ENCODE peak calls at places on chromosomes 2 and 18, in six cellular contexts. O is AG10803, F is H1, Z is cardiac fibroblast, M is lower leg skin, P is choroid plexus epithelial cell. N is an unnamed sample.

GRCh38 chr2:71156531-71156930 is 26.1 kb downstream of the MPHOSPH10 start:
- DNase-seq in O (peak), F (no peak), Z (peak), M (no peak), P (peak), N (no peak)

GRCh38 chr2:52428224-52428623 is 1339.4 kb upstream of the CHAC2 start:
- DNase-seq in O (no peak), F (no peak), Z (no peak), M (no peak), P (no peak), N (no peak)

GRCh38 chr18:34280653-34281052 is 55.9 kb upstream of the NOL4 start:
- DNase-seq in O (no peak), F (no peak), Z (no peak), M (no peak), P (no peak), N (no peak)

GRCh38 chr2:30803281-30803680 is 4.0 kb downstream of the CAPN13 start:
- DNase-seq in O (no peak), F (no peak), Z (no peak), M (no peak), P (no peak), N (no peak)

GRCh38 chr2:238856713-238857567 is 9.1 kb downstream of the TWIST2 start:
- DNase-seq in O (peak), F (no peak), Z (no peak), M (peak), P (no peak), N (no peak)

GRCh38 chr18:39594206-39594605 is 2028.6 kb upstream of the CELF4 start:
- DNase-seq in O (no peak), F (no peak), Z (no peak), M (no peak), P (no peak), N (no peak)

GRCh38 chr2:218984239-218985020 is 554 bp downstream of the FEV start:
- DNase-seq in O (no peak), F (no peak), Z (peak), M (no peak), P (no peak), N (no peak)

GRCh38 chr2:203682688-203683130 is 23.7 kb upstream of the CD28 start:
- DNase-seq in O (peak), F (no peak), Z (peak), M (no peak), P (peak), N (no peak)

GRCh38 chr2:142877265-142877756 is at the start of gene KYNU:
- DNase-seq in O (no peak), F (no peak), Z (peak), M (no peak), P (peak), N (no peak)
- TF ChIP-seq CTCF in O (no peak), F (no peak), Z (no peak), M (no peak), P (peak), N (peak)

GRCh38 chr2:24351981-24352380 is 8.4 kb downstream of the ITSN2 start:
- DNase-seq in O (no peak), F (no peak), Z (no peak), M (no peak), P (no peak), N (no peak)

GRCh38 chr2:24352664-24353063 is 7.7 kb downstream of the ITSN2 start:
- DNase-seq in O (no peak), F (no peak), Z (peak), M (no peak), P (no peak), N (no peak)

GRCh38 chr2:24349097-24349496 is 11.2 kb downstream of the ITSN2 start:
- DNase-seq in O (no peak), F (no peak), Z (no peak), M (no peak), P (no peak), N (no peak)

GRCh38 chr2:24351627-24351938 is 8.8 kb downstream of the ITSN2 start:
- DNase-seq in O (no peak), F (no peak), Z (no peak), M (no peak), P (no peak), N (no peak)

GRCh38 chr2:24350826-24351626 is 9.3 kb downstream of the ITSN2 start:
- DNase-seq in O (no peak), F (no peak), Z (no peak), M (no peak), P (no peak), N (no peak)
- H3K4me3 ChIP-seq in O (no peak), F (no peak), Z (no peak), M (no peak), P (no peak), N (no peak)

DNA sequence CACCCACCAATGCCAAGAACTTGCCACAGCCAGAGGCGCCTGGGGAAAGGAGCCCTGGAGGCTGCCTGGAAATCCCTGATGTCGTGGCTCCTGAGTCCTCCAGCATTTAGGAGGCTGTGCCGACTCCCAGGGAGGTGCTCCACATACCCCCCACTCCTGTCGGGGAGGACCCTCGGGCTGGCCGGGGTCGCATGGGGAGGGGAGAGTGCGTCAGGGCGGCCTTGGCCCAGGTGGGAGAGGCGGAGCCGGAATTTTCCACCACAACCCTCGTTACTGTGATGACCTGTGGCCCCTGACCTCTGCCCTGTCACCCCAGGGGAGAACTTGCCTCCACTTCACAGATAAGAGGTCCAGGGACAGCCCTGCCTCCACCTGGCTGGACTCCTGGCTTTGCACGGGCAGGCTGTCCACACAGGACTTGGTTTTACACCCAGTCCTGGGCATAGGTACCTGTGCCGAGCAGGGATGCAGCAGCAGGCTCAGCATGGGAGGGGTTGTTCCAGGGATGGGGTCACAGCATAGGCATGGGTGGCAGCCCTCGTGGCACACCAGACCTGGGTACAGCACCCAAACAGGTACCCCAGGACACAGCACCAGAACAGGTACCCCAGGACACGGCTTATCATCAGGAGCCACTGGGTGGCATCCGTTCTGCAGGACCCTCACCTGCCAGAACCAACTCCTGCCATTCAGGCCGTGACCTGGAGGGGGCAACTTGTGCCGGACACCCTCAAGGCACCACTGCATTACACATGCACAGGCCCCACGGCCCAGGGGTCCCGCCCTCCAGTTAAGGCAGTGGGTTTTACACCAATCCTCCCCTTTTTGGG is 12.3 kb upstream of the AGXT start:
- DNase-seq in O (no peak), F (peak), Z (no peak), M (peak), P (no peak), N (no peak)
- TF ChIP-seq CTCF in O (peak), F (peak), Z (peak), M (no peak), P (peak), N (no peak)

GRCh38 chr2:42722328-42723190 is 41.4 kb downstream of the OXER1 start:
- DNase-seq in O (peak), F (no peak), Z (peak), M (no peak), P (peak), N (peak)
- H3K4me3 ChIP-seq in O (no peak), F (no peak), Z (no peak), M (no peak), P (no peak), N (no peak)

DNA sequence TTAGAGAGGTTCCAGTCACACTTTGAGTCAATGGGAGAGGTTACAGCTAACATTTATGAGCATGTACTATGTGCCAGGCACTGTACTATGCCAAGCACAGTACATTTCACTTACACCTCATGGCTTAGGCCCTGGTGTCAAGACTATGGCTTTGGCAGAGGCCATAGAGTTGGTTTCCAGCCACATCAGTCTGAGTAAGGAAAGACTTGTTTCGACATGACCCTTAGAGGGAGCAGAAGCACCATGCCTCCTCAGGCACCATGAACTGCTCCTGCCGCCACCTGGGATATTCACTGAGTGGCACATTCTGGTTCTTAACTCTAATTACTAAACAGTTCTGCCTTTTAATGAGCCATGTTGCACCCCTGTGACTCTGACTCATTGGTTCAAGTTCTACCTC is 12.7 kb downstream of the DGUOK start:
- DNase-seq in O (peak), F (peak), Z (peak), M (peak), P (peak), N (no peak)
- TF ChIP-seq CTCF in O (peak), F (peak), Z (no peak), M (no peak), P (peak), N (peak)

GRCh38 chr2:220209751-220210150 is 582.3 kb downstream of the SLC4A3 start:
- DNase-seq in O (no peak), F (no peak), Z (no peak), M (no peak), P (no peak), N (no peak)
- H3K4me3 ChIP-seq in O (no peak), F (no peak), Z (no peak), M (no peak), P (no peak), N (no peak)

GRCh38 chr18:3885209-3885792 is 435.3 kb downstream of the TGIF1 start:
- DNase-seq in O (no peak), F (no peak), Z (no peak), M (no peak), P (no peak), N (no peak)
- TF ChIP-seq CTCF in O (peak), F (peak), Z (peak), M (no peak), P (peak), N (peak)

GRCh38 chr18:2846638-2847340 is at the start of gene EMILIN2:
- DNase-seq in O (peak), F (no peak), Z (peak), M (peak), P (peak), N (no peak)

GRCh38 chr18:2846241-2846637 is 567 bp upstream of the EMILIN2 start:
- DNase-seq in O (peak), F (no peak), Z (peak), M (peak), P (peak), N (no peak)

GRCh38 chr18:2847341-2848144 is 737 bp downstream of the EMILIN2 start:
- DNase-seq in O (peak), F (no peak), Z (peak), M (peak), P (peak), N (no peak)

GRCh38 chr18:2848879-2849254 is 2.1 kb downstream of the EMILIN2 start:
- DNase-seq in O (no peak), F (no peak), Z (no peak), M (peak), P (peak), N (no peak)

GRCh38 chr18:2848145-2848878 is 1.5 kb downstream of the EMILIN2 start:
- DNase-seq in O (peak), F (no peak), Z (peak), M (no peak), P (peak), N (no peak)
- H3K4me3 ChIP-seq in O (peak), F (peak), Z (no peak), M (peak), P (peak), N (no peak)

N was measured in epithelial cell of proximal tubule.